ENCODE peak calls at places on chromosomes 2 and 18, in eight cellular contexts. K, S, B, C, Z, U, J and I are unnamed samples.

GRCh38 chr2:39796130-39796529 is 17.1 kb upstream of the THUMPD2 start:
- DNase-seq in C (no peak), K (no peak), S (no peak), Z (no peak), U (no peak), B (no peak), J (no peak), I (no peak)

GRCh38 chr2:230759481-230760191 is 47.0 kb downstream of the CAB39 start:
- DNase-seq in J (no peak), U (no peak), Z (no peak), B (no peak), C (no peak), K (no peak), S (no peak), I (peak)

GRCh38 chr2:128636802-128637147 is 318.1 kb upstream of the HS6ST1 start:
- DNase-seq in J (no peak), C (no peak), U (no peak), S (no peak), B (no peak), Z (no peak), K (peak), I (no peak)

GRCh38 chr18:56815926-56816325 is 164.8 kb downstream of the WDR7 start:
- DNase-seq in U (no peak), S (no peak), J (no peak), Z (no peak), K (no peak), C (no peak), B (no peak), I (no peak)

GRCh38 chr2:11998218-11998617 is 251.8 kb downstream of the LPIN1 start:
- DNase-seq in U (no peak), C (no peak), S (peak), K (no peak), B (no peak), Z (no peak), J (peak), I (no peak)

GRCh38 chr2:109355192-109355843 is 226.3 kb downstream of the SH3RF3 start:
- DNase-seq in C (no peak), B (no peak), Z (no peak), K (no peak), U (no peak), J (peak), S (no peak), I (no peak)

GRCh38 chr18:21669736-21670135 is 34.8 kb downstream of the ABHD3 start:
- DNase-seq in J (no peak), K (no peak), U (no peak), S (no peak), B (no peak), Z (no peak), C (no peak), I (no peak)

GRCh38 chr2:183248866-183249567 is 124.8 kb downstream of the NUP35 start:
- DNase-seq in K (no peak), S (peak), Z (peak), B (no peak), U (no peak), C (no peak), J (peak), I (peak)

GRCh38 chr2:234463626-234464290 is 33.1 kb downstream of the ARL4C start:
- DNase-seq in C (no peak), B (no peak), U (no peak), S (no peak), K (no peak), J (no peak), Z (no peak), I (no peak)

GRCh38 chr2:147098946-147099345 is 745.9 kb upstream of the ACVR2A start:
- DNase-seq in Z (no peak), J (no peak), K (no peak), C (no peak), S (no peak), B (no peak), U (no peak), I (no peak)

GRCh38 chr18:76518543-76519155 is 23.6 kb upstream of the ZNF516 start:
- DNase-seq in Z (no peak), C (peak), J (peak), S (peak), B (peak), K (peak), U (no peak), I (peak)

GRCh38 chr18:48031011-48031480 is 100.6 kb upstream of the SMAD2 start:
- DNase-seq in Z (no peak), B (peak), J (peak), C (peak), K (peak), U (peak), S (peak), I (peak)

GRCh38 chr18:985301-985700 is 80.6 kb downstream of the ADCYAP1 start:
- DNase-seq in U (no peak), C (peak), S (no peak), J (no peak), Z (no peak), K (no peak), B (no peak), I (no peak)

DNA sequence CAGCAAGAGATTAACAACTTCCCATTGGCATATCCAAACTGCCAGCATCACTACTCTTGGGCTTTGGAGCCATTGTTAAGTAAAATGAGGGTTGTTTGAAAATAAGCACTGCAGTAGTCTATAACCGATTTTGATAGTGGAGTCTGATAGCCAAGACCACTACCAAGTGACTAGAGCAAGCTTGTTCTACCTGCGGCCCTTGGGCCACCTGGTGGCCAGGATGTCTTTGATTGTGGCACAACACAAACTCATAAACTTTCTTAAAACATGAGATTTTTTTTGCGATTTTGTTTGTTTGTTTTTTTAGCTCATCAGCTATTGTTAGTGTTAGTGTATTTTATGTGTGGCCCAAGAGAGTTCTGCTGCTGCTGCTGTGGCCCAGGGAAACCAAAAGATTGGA is 11.0 kb downstream of the UBE2E3 start:
- DNase-seq in U (no peak), B (no peak), J (no peak), C (no peak), Z (no peak), K (no peak), S (no peak), I (no peak)
- TF ChIP-seq CTCF in U (no peak), B (peak), J (no peak), C (peak), Z (no peak), K (peak), S (peak), I (peak)

GRCh38 chr2:186459009-186459408 is 27.1 kb upstream of the ZC3H15 start:
- DNase-seq in J (peak), B (no peak), Z (no peak), S (peak), C (no peak), K (no peak), U (no peak), I (peak)
- TF ChIP-seq CTCF in J (peak), B (peak), Z (no peak), S (peak), C (no peak), K (no peak), U (peak), I (no peak)

GRCh38 chr2:171999604-172000469 is at the start of gene METAP1D:
- DNase-seq in K (peak), J (peak), Z (peak), U (peak), S (peak), B (peak), C (peak), I (peak)
- TF ChIP-seq CTCF in K (no peak), J (no peak), Z (no peak), U (no peak), S (no peak), B (no peak), C (no peak), I (no peak)

GRCh38 chr2:111236027-111236426 is 115.3 kb downstream of the BCL2L11 start:
- DNase-seq in Z (no peak), J (no peak), C (no peak), B (no peak), K (no peak), S (no peak), U (no peak), I (no peak)

GRCh38 chr2:111227716-111228141 is 107.0 kb downstream of the BCL2L11 start:
- DNase-seq in J (no peak), Z (peak), B (no peak), C (no peak), U (no peak), S (peak), K (no peak), I (no peak)

GRCh38 chr2:111235192-111235591 is 114.5 kb downstream of the BCL2L11 start:
- DNase-seq in J (no peak), S (no peak), U (peak), Z (no peak), C (no peak), K (no peak), B (no peak), I (no peak)

GRCh38 chr2:111235616-111236015 is 114.9 kb downstream of the BCL2L11 start:
- DNase-seq in Z (no peak), K (no peak), J (no peak), C (no peak), S (no peak), U (no peak), B (no peak), I (no peak)

GRCh38 chr2:111231532-111232252 is 111.0 kb downstream of the BCL2L11 start:
- DNase-seq in B (no peak), K (no peak), Z (no peak), C (no peak), S (no peak), J (no peak), U (no peak), I (no peak)
- TF ChIP-seq CTCF in B (no peak), K (no peak), Z (no peak), C (no peak), S (no peak), J (no peak), U (no peak), I (no peak)